ENCODE peak calls at places on chromosomes 7 and 10, in five cellular contexts. I is LoVo, Z is hippocampal formation, A is M059J, J is dermis blood vessel endothelial cell. X is an unnamed sample.

GRCh38 chr10:114310346-114310745 is 71.3 kb downstream of the VWA2 start:
- DNase-seq in J (no peak), A (peak), Z (no peak), I (no peak), X (no peak)

GRCh38 chr7:22697897-22698645 is 28.9 kb upstream of the IL6 start:
- DNase-seq in I (no peak), A (no peak), J (peak), Z (no peak), X (peak)

GRCh38 chr7:5177060-5177459 is 13.0 kb upstream of the WIPI2 start:
- DNase-seq in J (peak), Z (no peak), A (peak), I (peak), X (no peak)

GRCh38 chr7:46559194-46559576 is 638.1 kb upstream of the IGFBP3 start:
- DNase-seq in I (peak), J (no peak), A (peak), Z (no peak), X (no peak)

GRCh38 chr10:104323085-104323484 is 15.2 kb downstream of the ITPRIP start:
- DNase-seq in A (no peak), I (no peak), J (no peak), Z (no peak), X (no peak)

GRCh38 chr7:135789431-135789830 is 40.8 kb upstream of the FAM180A start:
- DNase-seq in Z (no peak), I (no peak), J (no peak), A (no peak), X (no peak)

GRCh38 chr7:130708001-130708400 is 21.7 kb upstream of the TSGA13 start:
- DNase-seq in I (no peak), Z (no peak), J (no peak), A (no peak), X (no peak)

GRCh38 chr7:24401628-24402593 is 117.9 kb downstream of the NPY start:
- DNase-seq in A (peak), I (peak), J (peak), Z (peak), X (peak)

GRCh38 chr7:101618916-101619315 is 10.2 kb downstream of the MYL10 start:
- DNase-seq in I (no peak), A (peak), J (no peak), Z (no peak), X (no peak)

GRCh38 chr10:50417906-50418697 is 166.8 kb upstream of the ASAH2 start:
- DNase-seq in J (peak), A (peak), I (peak), Z (peak), X (no peak)

GRCh38 chr10:97991875-97992274 is 38.5 kb downstream of the CRTAC1 start:
- DNase-seq in A (peak), Z (no peak), I (no peak), J (peak), X (peak)

GRCh38 chr7:3916146-3916545 is 615.1 kb downstream of the SDK1 start:
- DNase-seq in A (no peak), I (no peak), J (peak), Z (no peak), X (peak)

GRCh38 chr7:35339811-35340210 is 85.9 kb upstream of the TBX20 start:
- DNase-seq in J (no peak), A (no peak), I (no peak), Z (no peak), X (no peak)

GRCh38 chr10:77351386-77351785 is 286.2 kb downstream of the KCNMA1 start:
- DNase-seq in A (peak), Z (no peak), I (no peak), J (no peak), X (no peak)

GRCh38 chr7:117083648-117084047 is 130.3 kb downstream of the ST7 start:
- DNase-seq in I (no peak), Z (no peak), A (no peak), J (peak), X (no peak)

GRCh38 chr7:142669074-142669654 is 80.1 kb upstream of the PRSS1 start:
- DNase-seq in Z (no peak), J (peak), I (no peak), A (peak), X (peak)

GRCh38 chr7:20358762-20359282 is 28.1 kb downstream of the ITGB8 start:
- DNase-seq in A (no peak), Z (no peak), J (no peak), I (no peak), X (no peak)

GRCh38 chr10:32139223-32140073 is 83.2 kb upstream of the KIF5B start:
- DNase-seq in A (peak), Z (no peak), I (peak), J (peak), X (peak)

GRCh38 chr7:30182186-30182585 is 47.4 kb downstream of the MTURN start:
- DNase-seq in J (no peak), Z (no peak), I (no peak), A (no peak), X (no peak)

GRCh38 chr10:351770-352318 is 216.6 kb downstream of the ZMYND11 start:
- DNase-seq in J (no peak), I (no peak), Z (no peak), A (no peak), X (no peak)

GRCh38 chr7:14691034-14691433 is 211.5 kb downstream of the DGKB start:
- DNase-seq in J (no peak), I (no peak), Z (no peak), A (no peak), X (no peak)